ENCODE peak calls at places on chromosomes 16 and 17, in six cellular contexts. I is HCT116, U is uterus, B is A549, O is transverse colon, P is heart left ventricle. J is an unnamed sample.

GRCh38 chr17:57394375-57394774 is 138.1 kb downstream of the MSI2 start:
- DNase-seq in B (no peak), U (no peak), I (no peak), P (no peak), O (no peak), J (no peak)

GRCh38 chr16:87390641-87391323 is 1.4 kb upstream of the MAP1LC3B start:
- DNase-seq in I (no peak), P (no peak), B (no peak), O (no peak), U (peak), J (no peak)

GRCh38 chr16:88700636-88701482 is 5.3 kb downstream of the RNF166 start:
- DNase-seq in B (no peak), I (no peak), U (peak), P (peak), O (peak), J (peak)

GRCh38 chr17:41446806-41447205 is 6.0 kb upstream of the KRT38 start:
- DNase-seq in U (no peak), I (no peak), B (no peak), P (no peak), O (no peak), J (no peak)

GRCh38 chr16:78704421-78704820 is 605.0 kb downstream of the WWOX start:
- DNase-seq in U (no peak), B (no peak), P (no peak), O (no peak), I (no peak), J (no peak)

GRCh38 chr16:63361032-63361624 is 1324.9 kb upstream of the CDH8 start:
- DNase-seq in P (no peak), I (peak), O (no peak), U (no peak), B (peak), J (no peak)

GRCh38 chr17:14748036-14748715 is 447.3 kb downstream of the HS3ST3B1 start:
- DNase-seq in O (no peak), B (no peak), U (no peak), P (no peak), I (no peak), J (no peak)

GRCh38 chr16:22232277-22233049 is 26.4 kb downstream of the EEF2K start:
- DNase-seq in O (peak), B (peak), P (no peak), U (no peak), I (peak), J (no peak)

GRCh38 chr16:8851761-8852403 is 16.9 kb downstream of the CARHSP1 start:
- DNase-seq in I (no peak), B (no peak), O (no peak), U (no peak), P (no peak), J (no peak)

GRCh38 chr16:14309001-14309886 is 238.1 kb downstream of the MRTFB start:
- DNase-seq in O (no peak), P (no peak), U (no peak), I (no peak), B (no peak), J (no peak)

GRCh38 chr16:75109732-75110243 is 6.8 kb downstream of the LDHD start:
- DNase-seq in I (no peak), P (peak), O (peak), U (peak), B (no peak), J (peak)

GRCh38 chr17:81388091-81388611 is 7.1 kb upstream of the BAHCC1 start:
- DNase-seq in P (no peak), I (no peak), U (peak), O (no peak), B (no peak), J (no peak)

GRCh38 chr16:19882186-19882585 is 2.5 kb downstream of the GPRC5B start:
- DNase-seq in P (no peak), U (no peak), B (no peak), O (no peak), I (no peak), J (no peak)

GRCh38 chr16:9409753-9410493 is 318.5 kb downstream of the HAPSTR1 start:
- DNase-seq in U (no peak), I (no peak), B (no peak), O (no peak), P (no peak), J (no peak)

GRCh38 chr17:66915204-66915611 is 49.3 kb upstream of the CACNG4 start:
- DNase-seq in P (no peak), U (no peak), O (peak), B (peak), I (peak), J (no peak)

GRCh38 chr17:40177275-40177874 is at the start of gene RAPGEFL1:
- DNase-seq in U (peak), P (peak), B (no peak), I (no peak), O (peak), J (peak)

GRCh38 chr16:87505834-87506233 is 13.0 kb upstream of the ZCCHC14 start:
- DNase-seq in I (no peak), B (no peak), P (no peak), U (no peak), O (no peak), J (no peak)

GRCh38 chr17:27613425-27613824 is 17.6 kb upstream of the LGALS9 start:
- DNase-seq in I (no peak), P (no peak), B (no peak), O (no peak), U (no peak), J (no peak)

GRCh38 chr16:3797904-3798811 is 80.8 kb upstream of the TRAP1 start:
- DNase-seq in U (no peak), B (no peak), P (no peak), O (no peak), I (no peak), J (no peak)

GRCh38 chr16:88599092-88599733 is 29.0 kb downstream of the ZC3H18 start:
- DNase-seq in U (no peak), O (peak), B (no peak), P (peak), I (no peak), J (peak)

GRCh38 chr17:7144203-7144602 is 29.6 kb upstream of the ASGR2 start:
- DNase-seq in O (no peak), U (no peak), I (no peak), B (no peak), P (no peak), J (no peak)
- TF ChIP-seq CTCF in O (no peak), U (no peak), I (no peak), B (no peak), P (no peak), J (no peak)

GRCh38 chr16:66621973-66622372 is 17.5 kb downstream of the CMTM3 start:
- DNase-seq in O (no peak), B (no peak), U (no peak), P (no peak), I (no peak), J (no peak)
- H3K27ac ChIP-seq in O (no peak), B (no peak), U (no peak), P (no peak), I (no peak), J (no peak)

GRCh38 chr17:42677012-42677857 is 441 bp upstream of the PLEKHH3 start:
- DNase-seq in I (peak), O (peak), P (peak), U (peak), B (peak), J (peak)
- TF ChIP-seq POLR2A in I (no peak), O (no peak), P (no peak), U (no peak), B (no peak), J (no peak)

GRCh38 chr17:61631800-61632199 is 40.8 kb upstream of the NACA2 start:
- DNase-seq in I (no peak), P (no peak), O (no peak), U (no peak), B (no peak), J (no peak)
- TF ChIP-seq CTCF in I (no peak), P (no peak), O (no peak), U (no peak), B (no peak), J (no peak)

GRCh38 chr16:28187595-28188004 is 24.2 kb downstream of the XPO6 start:
- DNase-seq in B (no peak), U (no peak), P (no peak), I (no peak), O (no peak), J (no peak)

GRCh38 chr16:28184625-28185024 is 27.1 kb downstream of the XPO6 start:
- DNase-seq in I (no peak), P (no peak), U (no peak), O (no peak), B (no peak), J (no peak)

GRCh38 chr16:28188085-28188916 is 23.5 kb downstream of the XPO6 start:
- DNase-seq in I (no peak), U (no peak), B (no peak), O (no peak), P (no peak), J (no peak)

GRCh38 chr16:28189237-28189636 is 22.5 kb downstream of the XPO6 start:
- DNase-seq in P (no peak), B (no peak), I (no peak), U (no peak), O (no peak), J (no peak)

DNA sequence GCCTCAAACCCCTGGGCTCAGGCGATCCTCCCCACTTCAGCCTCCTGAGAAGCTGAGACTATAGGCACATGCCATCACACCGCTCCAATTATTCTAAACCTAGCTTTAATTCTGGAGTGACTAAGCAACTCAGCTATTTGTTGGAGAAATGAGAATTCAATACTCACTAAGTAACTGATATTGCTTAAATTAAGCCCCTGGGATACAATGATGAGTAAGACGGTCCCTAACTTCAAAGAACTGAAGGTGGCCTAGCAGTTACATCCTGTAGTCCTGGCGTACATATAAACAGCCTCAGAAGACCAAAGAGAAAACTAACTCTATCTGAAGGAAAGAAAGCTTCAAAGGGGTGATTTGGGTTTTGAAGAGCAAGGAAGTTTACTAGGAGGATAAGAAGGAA is 25.0 kb downstream of the XPO6 start:
- DNase-seq in B (no peak), O (no peak), P (no peak), U (no peak), I (no peak), J (no peak)
- H3K27ac ChIP-seq in B (no peak), O (no peak), P (no peak), U (no peak), I (no peak), J (no peak)

J was measured in gastrocnemius medialis.